ENCODE peak calls at places on chromosomes 7 and 10, in five cellular contexts. L, U, O, F and A are unnamed samples.

GRCh38 chr10:15842493-15843169 is 17.7 kb downstream of the MINDY3 start:
- DNase-seq in U (no peak), O (no peak), L (peak), F (no peak), A (no peak)

GRCh38 chr7:7785349-7785973 is 67.1 kb upstream of the RPA3 start:
- DNase-seq in O (no peak), F (no peak), L (no peak), U (no peak), A (no peak)

GRCh38 chr10:95783741-95784140 is 27.8 kb downstream of the ENTPD1 start:
- DNase-seq in F (no peak), U (no peak), O (no peak), L (no peak), A (no peak)

GRCh38 chr7:100577103-100577502 is 3.4 kb upstream of the SAP25 start:
- DNase-seq in F (no peak), O (no peak), U (no peak), L (no peak), A (no peak)

GRCh38 chr7:106592282-106593027 is 68.5 kb downstream of the CCDC71L start:
- DNase-seq in U (no peak), F (no peak), O (no peak), L (no peak), A (no peak)

GRCh38 chr10:79238606-79239005 is 108.7 kb upstream of the PPIF start:
- DNase-seq in F (no peak), U (no peak), O (no peak), L (no peak), A (no peak)

GRCh38 chr10:36362257-36362656 is 720.2 kb upstream of the FZD8 start:
- DNase-seq in U (no peak), F (no peak), L (no peak), O (no peak), A (no peak)

GRCh38 chr7:139075031-139075652 is 34.4 kb downstream of the ZC3HAV1 start:
- DNase-seq in O (peak), F (no peak), U (peak), L (peak), A (peak)

GRCh38 chr10:31886885-31887284 is 41.7 kb downstream of the ARHGAP12 start:
- DNase-seq in U (no peak), O (no peak), F (no peak), L (no peak), A (no peak)

GRCh38 chr10:128843972-128844371 is 623.1 kb upstream of the MGMT start:
- DNase-seq in U (no peak), F (no peak), O (no peak), L (no peak), A (no peak)

GRCh38 chr7:66901941-66902843 is 18.8 kb upstream of the TMEM248 start:
- DNase-seq in O (no peak), L (no peak), U (no peak), F (no peak), A (no peak)

GRCh38 chr7:119943932-119944600 is 328.9 kb upstream of the KCND2 start:
- DNase-seq in L (no peak), F (no peak), U (no peak), O (no peak), A (no peak)

GRCh38 chr10:33099748-33100147 is 141.7 kb upstream of the ITGB1 start:
- DNase-seq in O (no peak), F (no peak), L (peak), U (no peak), A (no peak)

GRCh38 chr7:92768501-92769360 is 67.6 kb downstream of the CDK6 start:
- DNase-seq in U (no peak), F (no peak), L (peak), O (no peak), A (no peak)

GRCh38 chr7:108455833-108456677 is at the start of gene NRCAM:
- DNase-seq in L (peak), O (peak), F (no peak), U (no peak), A (no peak)

GRCh38 chr10:62541811-62542210 is 167.6 kb downstream of the ZNF365 start:
- DNase-seq in U (no peak), O (no peak), L (no peak), F (no peak), A (peak)